ENCODE peak calls at places on chromosome 9, in nine cellular contexts. One of them, this sample, is unnamed.

GRCh38 chr9:98074119-98074990 is 17.8 kb downstream of the NANS start:
- DNase-seq in tibial artery: peak
- DNase-seq in prostate gland: peak
- DNase-seq in AG09309: no peak
- DNase-seq in BE2C: peak
- DNase-seq in fibroblast of pulmonary artery: peak
- DNase-seq in brain microvascular endothelial cell: peak
- DNase-seq in AG10803: peak
- DNase-seq in astrocyte of the spinal cord: peak
- DNase-seq in this sample: peak

GRCh38 chr9:35935261-35935660 is 22.7 kb downstream of the OR2S2 start:
- DNase-seq in tibial artery: no peak
- DNase-seq in astrocyte of the spinal cord: no peak
- DNase-seq in brain microvascular endothelial cell: peak
- DNase-seq in AG10803: no peak
- DNase-seq in prostate gland: no peak
- DNase-seq in BE2C: no peak
- DNase-seq in AG09309: no peak
- DNase-seq in fibroblast of pulmonary artery: no peak
- DNase-seq in this sample: no peak

GRCh38 chr9:108903437-108904103 is 30.4 kb downstream of the ELP1 start:
- DNase-seq in astrocyte of the spinal cord: peak
- DNase-seq in prostate gland: no peak
- DNase-seq in AG10803: no peak
- DNase-seq in tibial artery: no peak
- DNase-seq in AG09309: no peak
- DNase-seq in brain microvascular endothelial cell: no peak
- DNase-seq in BE2C: no peak
- DNase-seq in fibroblast of pulmonary artery: no peak
- DNase-seq in this sample: no peak

GRCh38 chr9:135512241-135512603 is 9.0 kb upstream of the LCN1 start:
- DNase-seq in tibial artery: peak
- DNase-seq in fibroblast of pulmonary artery: no peak
- DNase-seq in prostate gland: no peak
- DNase-seq in astrocyte of the spinal cord: no peak
- DNase-seq in BE2C: no peak
- DNase-seq in AG10803: no peak
- DNase-seq in AG09309: no peak
- DNase-seq in brain microvascular endothelial cell: no peak
- DNase-seq in this sample: no peak

GRCh38 chr9:109315889-109316640 is 4.8 kb downstream of the EPB41L4B start:
- DNase-seq in tibial artery: peak
- DNase-seq in astrocyte of the spinal cord: peak
- DNase-seq in AG09309: peak
- DNase-seq in AG10803: peak
- DNase-seq in brain microvascular endothelial cell: no peak
- DNase-seq in prostate gland: peak
- DNase-seq in fibroblast of pulmonary artery: peak
- DNase-seq in BE2C: no peak
- DNase-seq in this sample: no peak

GRCh38 chr9:36840895-36841536 is 193.1 kb downstream of the PAX5 start:
- DNase-seq in prostate gland: no peak
- DNase-seq in AG10803: peak
- DNase-seq in astrocyte of the spinal cord: no peak
- DNase-seq in brain microvascular endothelial cell: no peak
- DNase-seq in AG09309: peak
- DNase-seq in tibial artery: no peak
- DNase-seq in BE2C: no peak
- DNase-seq in fibroblast of pulmonary artery: no peak
- DNase-seq in this sample: no peak

GRCh38 chr9:112032733-112033132 is 136.1 kb downstream of the UGCG start:
- DNase-seq in fibroblast of pulmonary artery: no peak
- DNase-seq in astrocyte of the spinal cord: peak
- DNase-seq in AG10803: peak
- DNase-seq in brain microvascular endothelial cell: no peak
- DNase-seq in AG09309: no peak
- DNase-seq in prostate gland: no peak
- DNase-seq in tibial artery: no peak
- DNase-seq in BE2C: no peak
- DNase-seq in this sample: no peak

GRCh38 chr9:133876144-133876543 is 116.0 kb downstream of the VAV2 start:
- DNase-seq in AG09309: no peak
- DNase-seq in fibroblast of pulmonary artery: no peak
- DNase-seq in brain microvascular endothelial cell: no peak
- DNase-seq in tibial artery: no peak
- DNase-seq in AG10803: no peak
- DNase-seq in BE2C: peak
- DNase-seq in astrocyte of the spinal cord: no peak
- DNase-seq in prostate gland: no peak
- DNase-seq in this sample: peak

GRCh38 chr9:131008909-131009618 is at the start of gene LAMC3:
- DNase-seq in brain microvascular endothelial cell: no peak
- DNase-seq in astrocyte of the spinal cord: no peak
- DNase-seq in BE2C: peak
- DNase-seq in AG09309: no peak
- DNase-seq in AG10803: no peak
- DNase-seq in prostate gland: no peak
- DNase-seq in fibroblast of pulmonary artery: no peak
- DNase-seq in tibial artery: no peak
- DNase-seq in this sample: peak

GRCh38 chr9:15541862-15542261 is 11.0 kb upstream of the CCDC171 start:
- DNase-seq in AG09309: no peak
- DNase-seq in brain microvascular endothelial cell: no peak
- DNase-seq in AG10803: no peak
- DNase-seq in tibial artery: no peak
- DNase-seq in astrocyte of the spinal cord: no peak
- DNase-seq in prostate gland: no peak
- DNase-seq in fibroblast of pulmonary artery: no peak
- DNase-seq in BE2C: no peak
- DNase-seq in this sample: no peak

GRCh38 chr9:5553211-5553610 is 42.9 kb downstream of the PDCD1LG2 start:
- DNase-seq in tibial artery: no peak
- DNase-seq in astrocyte of the spinal cord: peak
- DNase-seq in brain microvascular endothelial cell: peak
- DNase-seq in fibroblast of pulmonary artery: peak
- DNase-seq in AG09309: peak
- DNase-seq in prostate gland: no peak
- DNase-seq in BE2C: no peak
- DNase-seq in AG10803: peak
- DNase-seq in this sample: no peak

GRCh38 chr9:25129537-25129936 is 548.7 kb downstream of the TUSC1 start:
- DNase-seq in AG09309: no peak
- DNase-seq in prostate gland: no peak
- DNase-seq in fibroblast of pulmonary artery: no peak
- DNase-seq in AG10803: no peak
- DNase-seq in BE2C: no peak
- DNase-seq in astrocyte of the spinal cord: no peak
- DNase-seq in brain microvascular endothelial cell: no peak
- DNase-seq in tibial artery: no peak
- DNase-seq in this sample: no peak

GRCh38 chr9:34591091-34591910 is 1.8 kb upstream of the CNTFR start:
- DNase-seq in AG09309: no peak
- DNase-seq in fibroblast of pulmonary artery: peak
- DNase-seq in prostate gland: peak
- DNase-seq in astrocyte of the spinal cord: peak
- DNase-seq in AG10803: peak
- DNase-seq in BE2C: peak
- DNase-seq in tibial artery: peak
- DNase-seq in brain microvascular endothelial cell: peak
- DNase-seq in this sample: peak

GRCh38 chr9:133048595-133048994 is 13.2 kb upstream of the CEL start:
- DNase-seq in BE2C: peak
- DNase-seq in AG09309: no peak
- DNase-seq in tibial artery: no peak
- DNase-seq in brain microvascular endothelial cell: no peak
- DNase-seq in fibroblast of pulmonary artery: peak
- DNase-seq in AG10803: peak
- DNase-seq in prostate gland: no peak
- DNase-seq in astrocyte of the spinal cord: no peak
- DNase-seq in this sample: no peak

GRCh38 chr9:95757026-95757425 is 118.5 kb upstream of the ERCC6L2 start:
- DNase-seq in brain microvascular endothelial cell: peak
- DNase-seq in fibroblast of pulmonary artery: peak
- DNase-seq in prostate gland: peak
- DNase-seq in AG09309: peak
- DNase-seq in AG10803: peak
- DNase-seq in BE2C: no peak
- DNase-seq in tibial artery: no peak
- DNase-seq in astrocyte of the spinal cord: peak
- DNase-seq in this sample: no peak

GRCh38 chr9:96293481-96293880 is 8.5 kb downstream of the HSD17B3 start:
- DNase-seq in tibial artery: no peak
- DNase-seq in brain microvascular endothelial cell: peak
- DNase-seq in AG10803: peak
- DNase-seq in fibroblast of pulmonary artery: peak
- DNase-seq in AG09309: no peak
- DNase-seq in prostate gland: no peak
- DNase-seq in BE2C: no peak
- DNase-seq in astrocyte of the spinal cord: peak
- DNase-seq in this sample: no peak

DNA sequence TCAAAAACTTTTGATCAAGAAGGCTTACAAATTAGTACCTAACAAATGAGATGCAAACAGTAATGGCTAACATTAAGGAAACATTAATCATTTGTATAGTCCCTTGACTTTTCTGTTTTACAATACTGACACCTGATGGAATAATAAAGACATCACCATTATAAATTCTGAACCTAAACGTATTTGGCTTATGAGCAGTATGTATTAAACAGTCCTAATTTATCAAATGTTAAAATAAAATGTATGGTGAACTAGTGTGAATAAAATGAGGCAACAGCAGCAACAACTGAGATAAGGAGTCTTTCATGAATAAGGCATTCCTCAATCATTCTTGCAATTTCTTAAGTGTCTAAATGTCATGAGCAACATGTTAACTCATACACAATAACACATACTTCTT is 6.0 kb downstream of the PUM3 start:
- DNase-seq in prostate gland: no peak
- DNase-seq in AG10803: peak
- DNase-seq in tibial artery: no peak
- DNase-seq in BE2C: no peak
- DNase-seq in fibroblast of pulmonary artery: peak
- DNase-seq in astrocyte of the spinal cord: no peak
- DNase-seq in AG09309: no peak
- DNase-seq in brain microvascular endothelial cell: no peak
- DNase-seq in this sample: no peak
- TF ChIP-seq CTCF in prostate gland: peak
- TF ChIP-seq CTCF in AG10803: peak
- TF ChIP-seq CTCF in tibial artery: peak
- TF ChIP-seq CTCF in BE2C: peak
- TF ChIP-seq CTCF in fibroblast of pulmonary artery: peak
- TF ChIP-seq CTCF in astrocyte of the spinal cord: no peak
- TF ChIP-seq CTCF in AG09309: peak
- TF ChIP-seq CTCF in brain microvascular endothelial cell: no peak
- TF ChIP-seq CTCF in this sample: no peak

GRCh38 chr9:137476856-137477255 is 17.7 kb upstream of the NSMF start:
- DNase-seq in fibroblast of pulmonary artery: no peak
- DNase-seq in BE2C: no peak
- DNase-seq in AG10803: no peak
- DNase-seq in astrocyte of the spinal cord: no peak
- DNase-seq in tibial artery: no peak
- DNase-seq in prostate gland: no peak
- DNase-seq in brain microvascular endothelial cell: no peak
- DNase-seq in AG09309: no peak
- DNase-seq in this sample: no peak

GRCh38 chr9:137477778-137478612 is 18.9 kb upstream of the NSMF start:
- DNase-seq in tibial artery: no peak
- DNase-seq in AG09309: no peak
- DNase-seq in BE2C: peak
- DNase-seq in fibroblast of pulmonary artery: no peak
- DNase-seq in brain microvascular endothelial cell: no peak
- DNase-seq in AG10803: no peak
- DNase-seq in prostate gland: no peak
- DNase-seq in astrocyte of the spinal cord: no peak
- DNase-seq in this sample: no peak

GRCh38 chr9:137475666-137476065 is 16.5 kb upstream of the NSMF start:
- DNase-seq in fibroblast of pulmonary artery: no peak
- DNase-seq in prostate gland: no peak
- DNase-seq in BE2C: no peak
- DNase-seq in tibial artery: no peak
- DNase-seq in brain microvascular endothelial cell: no peak
- DNase-seq in AG09309: no peak
- DNase-seq in AG10803: no peak
- DNase-seq in astrocyte of the spinal cord: no peak
- DNase-seq in this sample: no peak

GRCh38 chr9:137470785-137471184 is 11.7 kb upstream of the NSMF start:
- DNase-seq in AG10803: no peak
- DNase-seq in fibroblast of pulmonary artery: no peak
- DNase-seq in BE2C: no peak
- DNase-seq in brain microvascular endothelial cell: no peak
- DNase-seq in tibial artery: peak
- DNase-seq in astrocyte of the spinal cord: no peak
- DNase-seq in AG09309: no peak
- DNase-seq in prostate gland: no peak
- DNase-seq in this sample: no peak

DNA sequence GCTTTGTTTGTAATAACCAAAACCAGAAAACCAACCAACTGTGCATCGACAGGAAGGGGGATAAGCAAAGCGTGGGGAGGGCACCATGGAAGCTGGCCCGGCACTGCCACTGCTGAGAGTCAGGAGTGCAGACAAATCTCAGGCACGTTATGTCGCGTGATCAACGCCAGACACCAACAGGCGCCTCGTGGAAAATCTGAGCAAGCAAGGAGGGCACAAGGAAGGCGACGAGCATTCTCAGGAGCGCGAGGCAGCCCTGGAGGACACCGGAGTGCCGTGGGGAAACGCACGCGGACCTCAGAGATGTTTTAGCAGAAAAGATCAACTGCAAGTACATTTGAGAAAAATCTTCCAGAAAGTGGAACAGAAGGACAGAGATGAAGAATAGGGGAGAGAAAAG is 15.1 kb upstream of the NSMF start:
- DNase-seq in astrocyte of the spinal cord: no peak
- DNase-seq in AG10803: no peak
- DNase-seq in AG09309: no peak
- DNase-seq in tibial artery: no peak
- DNase-seq in brain microvascular endothelial cell: no peak
- DNase-seq in fibroblast of pulmonary artery: no peak
- DNase-seq in BE2C: no peak
- DNase-seq in prostate gland: no peak
- DNase-seq in this sample: no peak
- TF ChIP-seq CTCF in astrocyte of the spinal cord: no peak
- TF ChIP-seq CTCF in AG10803: no peak
- TF ChIP-seq CTCF in AG09309: no peak
- TF ChIP-seq CTCF in tibial artery: no peak
- TF ChIP-seq CTCF in brain microvascular endothelial cell: no peak
- TF ChIP-seq CTCF in fibroblast of pulmonary artery: no peak
- TF ChIP-seq CTCF in BE2C: no peak
- TF ChIP-seq CTCF in prostate gland: no peak
- TF ChIP-seq CTCF in this sample: no peak

GRCh38 chr9:78515108-78515507 is 218.2 kb downstream of the PSAT1 start:
- DNase-seq in prostate gland: no peak
- DNase-seq in AG10803: no peak
- DNase-seq in fibroblast of pulmonary artery: no peak
- DNase-seq in tibial artery: no peak
- DNase-seq in BE2C: no peak
- DNase-seq in brain microvascular endothelial cell: no peak
- DNase-seq in AG09309: no peak
- DNase-seq in astrocyte of the spinal cord: no peak
- DNase-seq in this sample: no peak
- TF ChIP-seq CTCF in prostate gland: no peak
- TF ChIP-seq CTCF in AG10803: no peak
- TF ChIP-seq CTCF in fibroblast of pulmonary artery: no peak
- TF ChIP-seq CTCF in tibial artery: no peak
- TF ChIP-seq CTCF in BE2C: no peak
- TF ChIP-seq CTCF in brain microvascular endothelial cell: no peak
- TF ChIP-seq CTCF in AG09309: no peak
- TF ChIP-seq CTCF in astrocyte of the spinal cord: no peak
- TF ChIP-seq CTCF in this sample: no peak

GRCh38 chr9:124329996-124330714 is 72.4 kb downstream of the NEK6 start:
- DNase-seq in prostate gland: no peak
- DNase-seq in fibroblast of pulmonary artery: no peak
- DNase-seq in BE2C: no peak
- DNase-seq in AG10803: no peak
- DNase-seq in astrocyte of the spinal cord: no peak
- DNase-seq in AG09309: no peak
- DNase-seq in tibial artery: no peak
- DNase-seq in brain microvascular endothelial cell: no peak
- DNase-seq in this sample: no peak
- TF ChIP-seq CTCF in prostate gland: no peak
- TF ChIP-seq CTCF in fibroblast of pulmonary artery: no peak
- TF ChIP-seq CTCF in BE2C: no peak
- TF ChIP-seq CTCF in AG10803: no peak
- TF ChIP-seq CTCF in astrocyte of the spinal cord: no peak
- TF ChIP-seq CTCF in AG09309: no peak
- TF ChIP-seq CTCF in tibial artery: no peak
- TF ChIP-seq CTCF in brain microvascular endothelial cell: no peak
- TF ChIP-seq CTCF in this sample: no peak